ENCODE peak calls at places on chromosomes 6 and 20, in seven cellular contexts. B is SK-MEL-5, W is NCI-H1105 treated with DMSO at 0.1 percent for 48 hours, T is NCI-H1436, R is pancreas, I is RCC 7860, J is C1 segment of cervical spinal cord. G is an unnamed sample.

GRCh38 chr20:48614593-48615274 is 213.1 kb downstream of the PREX1 start:
- DNase-seq in B (no peak), W (no peak), T (no peak), R (no peak), I (no peak), J (no peak), G (no peak)

GRCh38 chr20:36717657-36718056 is 28.2 kb downstream of the NDRG3 start:
- DNase-seq in B (peak), W (peak), T (no peak), R (no peak), I (no peak), J (no peak), G (no peak)

GRCh38 chr6:164227952-164228522 is 813.5 kb downstream of the QKI start:
- DNase-seq in B (no peak), W (no peak), T (no peak), R (peak), I (no peak), J (no peak), G (no peak)

GRCh38 chr6:44297063-44298038 is 15.8 kb downstream of the AARS2 start:
- DNase-seq in B (no peak), W (peak), T (peak), R (no peak), I (no peak), J (no peak), G (no peak)

GRCh38 chr20:13382786-13383185 is 161.7 kb downstream of the ISM1 start:
- DNase-seq in B (no peak), W (no peak), T (no peak), R (no peak), I (no peak), J (no peak), G (no peak)

GRCh38 chr6:25852756-25853155 is 20.9 kb upstream of the SLC17A1 start:
- DNase-seq in B (no peak), W (no peak), T (no peak), R (no peak), I (no peak), J (no peak), G (no peak)

GRCh38 chr6:28004350-28005123 is 47.5 kb downstream of the OR2B6 start:
- DNase-seq in B (no peak), W (no peak), T (no peak), R (no peak), I (no peak), J (no peak), G (no peak)

GRCh38 chr20:62902926-62903615 is 23.2 kb downstream of the DIDO1 start:
- DNase-seq in B (no peak), W (no peak), T (no peak), R (no peak), I (peak), J (no peak), G (no peak)

GRCh38 chr20:15316556-15316955 is 979.1 kb upstream of the FLRT3 start:
- DNase-seq in B (no peak), W (no peak), T (no peak), R (no peak), I (no peak), J (no peak), G (no peak)

GRCh38 chr6:12401200-12401599 is 111.0 kb downstream of the EDN1 start:
- DNase-seq in B (no peak), W (no peak), T (no peak), R (no peak), I (no peak), J (no peak), G (no peak)